ENCODE peak calls at places on chromosomes 5 and 9, in six cellular contexts. O is heart left ventricle, D is lower leg skin, A is transverse colon, S is coronary artery, M is endothelial cell. E is an unnamed sample.

GRCh38 chr5:128681764-128682664 is 144.0 kb upstream of the FBN2 start:
- DNase-seq in O (no peak), D (no peak), A (no peak), S (no peak), M (no peak), E (no peak)

GRCh38 chr5:59999056-59999455 is 105.5 kb upstream of the PDE4D start:
- DNase-seq in O (no peak), D (no peak), A (no peak), S (no peak), M (no peak), E (no peak)

GRCh38 chr5:125719681-125720676 is 703.2 kb upstream of the GRAMD2B start:
- DNase-seq in O (no peak), D (no peak), A (no peak), S (no peak), M (no peak), E (no peak)

GRCh38 chr5:169980418-169981053 is at the start of gene INSYN2B:
- DNase-seq in O (peak), D (peak), A (peak), S (peak), M (peak), E (peak)

GRCh38 chr5:10701567-10702039 is 59.4 kb downstream of the DAP start:
- DNase-seq in O (no peak), D (no peak), A (no peak), S (no peak), M (peak), E (no peak)

GRCh38 chr5:146510528-146510927 is 5.5 kb downstream of the GPR151 start:
- DNase-seq in O (no peak), D (no peak), A (no peak), S (no peak), M (no peak), E (no peak)

GRCh38 chr9:95005276-95006141 is 279.0 kb downstream of the AOPEP start:
- DNase-seq in O (no peak), D (no peak), A (no peak), S (no peak), M (no peak), E (no peak)

GRCh38 chr9:137106662-137107292 is 7.8 kb downstream of the DPP7 start:
- DNase-seq in O (no peak), D (no peak), A (no peak), S (no peak), M (no peak), E (no peak)

GRCh38 chr9:128420651-128421473 is at the start of gene CERCAM:
- DNase-seq in O (peak), D (peak), A (peak), S (no peak), M (peak), E (peak)
- TF ChIP-seq CTCF in O (no peak), D (no peak), A (no peak), S (no peak), M (no peak), E (no peak)

GRCh38 chr5:37838152-37838932 is 1.5 kb downstream of the GDNF start:
- DNase-seq in O (no peak), D (no peak), A (no peak), S (no peak), M (peak), E (peak)
- TF ChIP-seq CTCF in O (no peak), D (no peak), A (no peak), S (no peak), M (no peak), E (no peak)

GRCh38 chr5:123157797-123158528 is 68.9 kb downstream of the PRDM6 start:
- DNase-seq in O (no peak), D (no peak), A (no peak), S (no peak), M (no peak), E (no peak)
- TF ChIP-seq CTCF in O (no peak), D (no peak), A (no peak), S (no peak), M (no peak), E (no peak)

GRCh38 chr5:132293992-132294727 is at the start of gene SLC22A4:
- DNase-seq in O (peak), D (peak), A (peak), S (peak), M (peak), E (peak)
- TF ChIP-seq CTCF in O (no peak), D (no peak), A (no peak), S (no peak), M (no peak), E (no peak)

GRCh38 chr5:76498328-76498727 is 95.2 kb downstream of the IQGAP2 start:
- DNase-seq in O (no peak), D (peak), A (no peak), S (no peak), M (no peak), E (no peak)

GRCh38 chr5:76503929-76504328 is 100.8 kb downstream of the IQGAP2 start:
- DNase-seq in O (no peak), D (peak), A (no peak), S (no peak), M (no peak), E (no peak)

GRCh38 chr5:76500633-76501393 is 97.7 kb downstream of the IQGAP2 start:
- DNase-seq in O (no peak), D (peak), A (no peak), S (no peak), M (no peak), E (no peak)

GRCh38 chr5:76495870-76496269 is 92.8 kb downstream of the IQGAP2 start:
- DNase-seq in O (no peak), D (no peak), A (no peak), S (no peak), M (no peak), E (no peak)

GRCh38 chr5:76499528-76500161 is 96.6 kb downstream of the IQGAP2 start:
- DNase-seq in O (no peak), D (peak), A (no peak), S (no peak), M (no peak), E (no peak)
- TF ChIP-seq CTCF in O (no peak), D (no peak), A (no peak), S (no peak), M (no peak), E (no peak)

E was measured in GM10248.